ENCODE peak calls at places on chromosomes 16 and 17, in eight cellular contexts. P is OCI-LY7, F is Peyer's patch, I is NB4, L is fibroblast of pulmonary artery, O is colonic mucosa, S is lung, Y is sigmoid colon. C is an unnamed sample.

GRCh38 chr16:67959930-67960329 is 8.5 kb downstream of the SLC12A4 start:
- DNase-seq in P (no peak), F (no peak), I (no peak), L (no peak), O (no peak), S (no peak), Y (no peak), C (no peak)

GRCh38 chr16:12518238-12519004 is 285.3 kb downstream of the CPPED1 start:
- DNase-seq in P (no peak), F (no peak), I (no peak), L (no peak), O (no peak), S (no peak), Y (no peak), C (no peak)

GRCh38 chr17:9230346-9230745 is 209.0 kb downstream of the NTN1 start:
- DNase-seq in P (no peak), F (no peak), I (no peak), L (no peak), O (no peak), S (no peak), Y (no peak), C (no peak)

GRCh38 chr17:58315281-58315711 is 13.3 kb downstream of the TSPOAP1 start:
- DNase-seq in P (no peak), F (no peak), I (no peak), L (no peak), O (no peak), S (no peak), Y (no peak), C (no peak)

GRCh38 chr17:69597898-69598692 is 183.6 kb downstream of the MAP2K6 start:
- DNase-seq in P (no peak), F (no peak), I (no peak), L (peak; percentile 36), O (no peak), S (no peak), Y (no peak), C (peak; percentile 37)

GRCh38 chr17:73760186-73760758 is 116.0 kb upstream of the SDK2 start:
- DNase-seq in P (peak; percentile 48), F (no peak), I (peak; percentile 34), L (no peak), O (no peak), S (no peak), Y (no peak), C (no peak)

GRCh38 chr17:66276328-66276937 is 26.0 kb upstream of the PRKCA start:
- DNase-seq in P (no peak), F (no peak), I (no peak), L (peak; percentile 54), O (no peak), S (no peak), Y (no peak), C (peak; percentile 87)

GRCh38 chr16:30698816-30699614 is at the start of gene SRCAP:
- DNase-seq in P (peak; percentile 90), F (peak; percentile 87), I (peak; percentile 89), L (peak; percentile 83), O (peak; percentile 94), S (peak; percentile 87), Y (peak; percentile 95), C (peak; percentile 72)

GRCh38 chr17:76196675-76197074 is 43.6 kb downstream of the RNF157 start:
- DNase-seq in P (no peak), F (no peak), I (peak; percentile 24), L (peak; percentile 10), O (no peak), S (peak; percentile 43), Y (peak; percentile 88), C (peak; percentile 17)

GRCh38 chr17:27088767-27089078 is 205.2 kb upstream of the WSB1 start:
- DNase-seq in P (no peak), F (no peak), I (no peak), L (no peak), O (no peak), S (no peak), Y (no peak), C (no peak)

GRCh38 chr17:72308744-72309395 is 188.1 kb downstream of the SOX9 start:
- DNase-seq in P (no peak), F (no peak), I (no peak), L (no peak), O (no peak), S (no peak), Y (no peak), C (no peak)

GRCh38 chr16:89402962-89403361 is 87.4 kb downstream of the ANKRD11 start:
- DNase-seq in P (peak; percentile 28), F (peak; percentile 61), I (peak; percentile 48), L (no peak), O (no peak), S (no peak), Y (no peak), C (no peak)

GRCh38 chr17:77308768-77309726 is 168.3 kb downstream of the SEC14L1 start:
- DNase-seq in P (no peak), F (no peak), I (peak; percentile 80), L (peak; percentile 63), O (no peak), S (no peak), Y (peak; percentile 84), C (peak; percentile 84)

GRCh38 chr17:9432121-9432866 is 143.3 kb downstream of the STX8 start:
- DNase-seq in P (no peak), F (no peak), I (no peak), L (no peak), O (no peak), S (no peak), Y (no peak), C (no peak)

GRCh38 chr16:72404299-72404698 is 232.3 kb upstream of the PMFBP1 start:
- DNase-seq in P (no peak), F (no peak), I (no peak), L (no peak), O (no peak), S (no peak), Y (no peak), C (peak; percentile 22)

GRCh38 chr17:27415090-27415795 is 41.0 kb upstream of the KSR1 start:
- DNase-seq in P (no peak), F (no peak), I (peak; percentile 24), L (no peak), O (no peak), S (no peak), Y (peak; percentile 44), C (no peak)

GRCh38 chr16:2159052-2159838 is 3.7 kb downstream of the TRAF7 start:
- DNase-seq in P (no peak), F (no peak), I (no peak), L (peak; percentile 85), O (peak; percentile 77), S (no peak), Y (peak; percentile 94), C (peak; percentile 87)

GRCh38 chr17:55969577-55969976 is 183.7 kb upstream of the ANKFN1 start:
- DNase-seq in P (no peak), F (no peak), I (no peak), L (no peak), O (no peak), S (no peak), Y (no peak), C (no peak)

GRCh38 chr17:55962931-55963378 is 190.3 kb upstream of the ANKFN1 start:
- DNase-seq in P (no peak), F (no peak), I (no peak), L (no peak), O (peak; percentile 70), S (no peak), Y (no peak), C (no peak)

GRCh38 chr17:55959756-55960155 is 193.5 kb upstream of the ANKFN1 start:
- DNase-seq in P (no peak), F (no peak), I (peak; percentile 77), L (no peak), O (no peak), S (no peak), Y (no peak), C (no peak)

GRCh38 chr17:55964191-55964590 is 189.1 kb upstream of the ANKFN1 start:
- DNase-seq in P (no peak), F (no peak), I (no peak), L (no peak), O (no peak), S (no peak), Y (no peak), C (no peak)

DNA sequence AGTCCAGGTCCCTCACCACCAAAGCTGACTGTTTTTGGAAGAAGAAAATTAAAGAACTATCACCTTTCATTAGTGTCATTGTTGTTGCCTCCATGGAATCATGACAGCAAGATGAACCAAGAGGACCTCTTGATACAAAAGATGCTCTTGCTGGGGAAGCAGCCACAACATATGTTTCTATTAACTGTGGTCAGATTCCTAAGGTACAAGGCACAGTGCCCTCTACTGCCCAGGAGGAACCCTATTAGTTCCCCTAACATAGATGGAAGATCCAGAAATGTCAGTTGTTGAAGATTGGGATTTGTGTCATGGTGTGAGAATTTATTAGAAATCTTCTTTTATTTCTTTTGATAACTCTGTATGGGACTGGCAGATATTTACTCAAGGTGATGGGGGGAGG is 188.2 kb upstream of the ANKFN1 start:
- DNase-seq in P (no peak), F (no peak), I (peak; percentile 8), L (no peak), O (no peak), S (no peak), Y (no peak), C (no peak)
- TF ChIP-seq CTCF in P (peak; percentile 47), F (no peak), I (peak; percentile 11), L (no peak), O (no peak), S (no peak), Y (no peak), C (no peak)

GRCh38 chr17:46770818-46771600 is 47.5 kb downstream of the WNT3 start:
- DNase-seq in P (peak; percentile 31), F (no peak), I (peak; percentile 77), L (peak; percentile 30), O (peak; percentile 33), S (no peak), Y (no peak), C (no peak)
- H3K4me3 ChIP-seq in P (peak overlapping the region; percentile 48), F (peak overlapping the region; percentile 63), I (peak overlapping the region; percentile 40), L (peak overlapping the region; percentile 37), O (peak overlapping the region; percentile 39), S (peak overlapping the region; percentile 30), Y (peak overlapping the region; percentile 66), C (peak overlapping the region; percentile 51)

GRCh38 chr17:81322271-81323082 is 27.4 kb upstream of the SLC38A10 start:
- DNase-seq in P (peak; percentile 68), F (no peak), I (peak; percentile 44), L (no peak), O (no peak), S (no peak), Y (no peak), C (no peak)
- TF ChIP-seq CTCF in P (peak; percentile 80), F (peak; percentile 49), I (peak; percentile 22), L (peak; percentile 18), O (no peak), S (no peak), Y (peak; percentile 5), C (peak; percentile 3)

GRCh38 chr17:42135151-42135550 is 12.5 kb downstream of the HSPB9 start:
- DNase-seq in P (no peak), F (no peak), I (no peak), L (no peak), O (no peak), S (no peak), Y (no peak), C (no peak)

GRCh38 chr17:42135664-42136653 is 13.4 kb downstream of the HSPB9 start:
- DNase-seq in P (peak; percentile 71), F (peak; percentile 66), I (peak; percentile 50), L (peak; percentile 84), O (peak; percentile 92), S (peak; percentile 90), Y (peak; percentile 78), C (peak; percentile 53)

GRCh38 chr17:42139093-42139492 is 15.7 kb downstream of the RAB5C start:
- DNase-seq in P (no peak), F (no peak), I (no peak), L (no peak), O (no peak), S (no peak), Y (no peak), C (no peak)

GRCh38 chr17:42133461-42134041 is 10.9 kb downstream of the HSPB9 start:
- DNase-seq in P (peak; percentile 97), F (peak; percentile 92), I (no peak), L (no peak), O (no peak), S (no peak), Y (no peak), C (no peak)

GRCh38 chr17:42136654-42137051 is 14.0 kb downstream of the HSPB9 start:
- DNase-seq in P (no peak), F (no peak), I (no peak), L (no peak), O (no peak), S (no peak), Y (no peak), C (no peak)
- H3K4me3 ChIP-seq in P (peak overlapping the region; percentile 35), F (no peak overlapping the region), I (no peak overlapping the region), L (no peak overlapping the region), O (no peak overlapping the region), S (no peak overlapping the region), Y (no peak overlapping the region), C (no peak overlapping the region)

C was measured in fibroblast of the aortic adventitia.